ENCODE peak calls at places on chromosomes 6 and 20, in five cellular contexts. One of them, this sample, is unnamed.

GRCh38 chr6:149060300-149060984 is 257.1 kb upstream of the TAB2 start:
- DNase-seq in renal cortical epithelial cell: no peak
- DNase-seq in SJCRH30: peak; percentile 79
- DNase-seq in PC-3: no peak
- DNase-seq in sigmoid colon: no peak
- DNase-seq in this sample: no peak

GRCh38 chr6:131368077-131368911 is 204.7 kb upstream of the ARG1 start:
- DNase-seq in renal cortical epithelial cell: peak; percentile 26
- DNase-seq in SJCRH30: no peak
- DNase-seq in PC-3: no peak
- DNase-seq in sigmoid colon: no peak
- DNase-seq in this sample: no peak

GRCh38 chr6:12423852-12424251 is 133.7 kb downstream of the EDN1 start:
- DNase-seq in renal cortical epithelial cell: peak; percentile 30
- DNase-seq in SJCRH30: no peak
- DNase-seq in PC-3: no peak
- DNase-seq in sigmoid colon: no peak
- DNase-seq in this sample: no peak

GRCh38 chr6:3381233-3382065 is 75.4 kb downstream of the SLC22A23 start:
- DNase-seq in renal cortical epithelial cell: no peak
- DNase-seq in SJCRH30: no peak
- DNase-seq in PC-3: no peak
- DNase-seq in sigmoid colon: no peak
- DNase-seq in this sample: no peak

GRCh38 chr20:17688965-17689364 is 6.9 kb upstream of the RRBP1 start:
- DNase-seq in renal cortical epithelial cell: peak; percentile 88
- DNase-seq in SJCRH30: no peak
- DNase-seq in PC-3: no peak
- DNase-seq in sigmoid colon: no peak
- DNase-seq in this sample: no peak

GRCh38 chr6:44054635-44055559 is 72.4 kb downstream of the MRPL14 start:
- DNase-seq in renal cortical epithelial cell: no peak
- DNase-seq in SJCRH30: peak; percentile 64
- DNase-seq in PC-3: no peak
- DNase-seq in sigmoid colon: no peak
- DNase-seq in this sample: peak; percentile 52

GRCh38 chr6:89859744-89860143 is 30.1 kb downstream of the CASP8AP2 start:
- DNase-seq in renal cortical epithelial cell: no peak
- DNase-seq in SJCRH30: no peak
- DNase-seq in PC-3: no peak
- DNase-seq in sigmoid colon: no peak
- DNase-seq in this sample: no peak

GRCh38 chr20:36399969-36400545 is 93.9 kb downstream of the DLGAP4 start:
- DNase-seq in renal cortical epithelial cell: no peak
- DNase-seq in SJCRH30: no peak
- DNase-seq in PC-3: no peak
- DNase-seq in sigmoid colon: no peak
- DNase-seq in this sample: no peak

GRCh38 chr6:111122458-111123286 is 35.4 kb downstream of the SLC16A10 start:
- DNase-seq in renal cortical epithelial cell: no peak
- DNase-seq in SJCRH30: peak; percentile 22
- DNase-seq in PC-3: no peak
- DNase-seq in sigmoid colon: no peak
- DNase-seq in this sample: no peak

GRCh38 chr6:125765944-125766343 is 16.5 kb downstream of the HEY2 start:
- DNase-seq in renal cortical epithelial cell: no peak
- DNase-seq in SJCRH30: no peak
- DNase-seq in PC-3: no peak
- DNase-seq in sigmoid colon: no peak
- DNase-seq in this sample: no peak

GRCh38 chr6:56693246-56693607 is 50.5 kb upstream of the DST start:
- DNase-seq in renal cortical epithelial cell: peak; percentile 90
- DNase-seq in SJCRH30: peak; percentile 84
- DNase-seq in PC-3: peak; percentile 89
- DNase-seq in sigmoid colon: peak; percentile 94
- DNase-seq in this sample: peak; percentile 82

GRCh38 chr6:49664817-49665216 is 28.2 kb upstream of the RHAG start:
- DNase-seq in renal cortical epithelial cell: no peak
- DNase-seq in SJCRH30: no peak
- DNase-seq in PC-3: no peak
- DNase-seq in sigmoid colon: no peak
- DNase-seq in this sample: no peak

GRCh38 chr6:41182069-41183034 is 18.6 kb downstream of the TREML2 start:
- DNase-seq in renal cortical epithelial cell: peak; percentile 65
- DNase-seq in SJCRH30: peak; percentile 73
- DNase-seq in PC-3: peak; percentile 62
- DNase-seq in sigmoid colon: no peak
- DNase-seq in this sample: peak; percentile 57

GRCh38 chr6:15268130-15268908 is 22.4 kb downstream of the JARID2 start:
- DNase-seq in renal cortical epithelial cell: no peak
- DNase-seq in SJCRH30: no peak
- DNase-seq in PC-3: no peak
- DNase-seq in sigmoid colon: no peak
- DNase-seq in this sample: no peak

GRCh38 chr6:142902636-142903053 is 42.3 kb downstream of the HIVEP2 start:
- DNase-seq in renal cortical epithelial cell: peak; percentile 98
- DNase-seq in SJCRH30: peak; percentile 89
- DNase-seq in PC-3: peak; percentile 92
- DNase-seq in sigmoid colon: peak; percentile 71
- DNase-seq in this sample: peak; percentile 97

GRCh38 chr6:149140137-149140909 is 177.2 kb upstream of the TAB2 start:
- DNase-seq in renal cortical epithelial cell: no peak
- DNase-seq in SJCRH30: no peak
- DNase-seq in PC-3: no peak
- DNase-seq in sigmoid colon: no peak
- DNase-seq in this sample: no peak

GRCh38 chr20:56504373-56505005 is 20.1 kb upstream of the FAM209A start:
- DNase-seq in renal cortical epithelial cell: no peak
- DNase-seq in SJCRH30: peak; percentile 57
- DNase-seq in PC-3: no peak
- DNase-seq in sigmoid colon: no peak
- DNase-seq in this sample: no peak

This sample was measured in HT1080.